ENCODE peak calls at places on chromosomes 16 and 17, in five cellular contexts. B, F, P, S and V are unnamed samples.

GRCh38 chr17:79852748-79853147 is 13.5 kb upstream of the CBX4 start:
- DNase-seq in F (no peak), S (peak; percentile 41), P (no peak), B (no peak), V (no peak)

GRCh38 chr16:30346286-30346685 is 8.8 kb downstream of the CD2BP2 start:
- DNase-seq in P (no peak), B (no peak), S (no peak), F (no peak), V (no peak)

GRCh38 chr17:50565559-50566350 is 5.2 kb downstream of the CACNA1G start:
- DNase-seq in B (no peak), S (peak; percentile 36), P (no peak), F (no peak), V (no peak)

GRCh38 chr17:78362671-78363070 is 2.8 kb upstream of the SOCS3 start:
- DNase-seq in B (no peak), P (no peak), S (no peak), F (no peak), V (no peak)

GRCh38 chr16:56363781-56364565 is 61.4 kb downstream of the AMFR start:
- DNase-seq in S (no peak), P (no peak), B (no peak), F (no peak), V (no peak)

GRCh38 chr16:88329726-88330700 is 52.7 kb upstream of the ZNF469 start:
- DNase-seq in P (no peak), B (no peak), S (no peak), F (no peak), V (no peak)

GRCh38 chr16:2429771-2430663 is 770 bp downstream of the CCNF start:
- DNase-seq in F (peak; percentile 36), S (no peak), B (no peak), P (peak; percentile 80), V (no peak)

GRCh38 chr17:18039535-18040286 is 503 bp downstream of the GID4 start:
- DNase-seq in B (no peak), F (peak; percentile 68), P (peak; percentile 87), S (no peak), V (peak; percentile 41)

GRCh38 chr17:43468746-43469544 is 14.8 kb upstream of the DHX8 start:
- DNase-seq in F (no peak), S (peak; percentile 100), P (no peak), B (no peak), V (no peak)

GRCh38 chr17:41710472-41711090 is 1.6 kb upstream of the GAST start:
- DNase-seq in B (no peak), P (no peak), S (peak; percentile 82), F (no peak), V (peak; percentile 65)

GRCh38 chr17:16250635-16251034 is 33.6 kb downstream of the PIGL start:
- DNase-seq in S (peak; percentile 25), B (no peak), P (no peak), F (no peak), V (no peak)

GRCh38 chr16:53904533-53904932 is 200.6 kb downstream of the FTO start:
- DNase-seq in B (no peak), F (no peak), S (no peak), P (no peak), V (no peak)

GRCh38 chr16:49542391-49542891 is 168.8 kb downstream of the C16orf78 start:
- DNase-seq in P (no peak), S (no peak), B (no peak), F (no peak), V (no peak)

GRCh38 chr17:60077672-60078519 is 825 bp downstream of the HEATR6 start:
- DNase-seq in B (no peak), F (no peak), P (no peak), S (no peak), V (peak; percentile 49)

GRCh38 chr16:58494981-58495860 is 4.7 kb upstream of the NDRG4 start:
- DNase-seq in S (peak; percentile 97), P (peak; percentile 86), B (no peak), F (peak; percentile 85), V (peak; percentile 94)

GRCh38 chr16:68083861-68084503 is 1.2 kb upstream of the NFATC3 start:
- DNase-seq in S (peak; percentile 49), P (no peak), B (no peak), F (peak; percentile 28), V (no peak)

GRCh38 chr16:57873218-57873617 is 70.9 kb upstream of the KIFC3 start:
- DNase-seq in S (no peak), P (no peak), F (no peak), B (no peak), V (no peak)

GRCh38 chr16:69848635-69849545 is 86.8 kb downstream of the WWP2 start:
- DNase-seq in B (peak; percentile 92), S (peak; percentile 92), F (peak; percentile 74), P (peak; percentile 95), V (no peak)

GRCh38 chr17:78765821-78766220 is 16.3 kb downstream of the CYTH1 start:
- DNase-seq in P (no peak), F (no peak), B (no peak), S (no peak), V (no peak)

GRCh38 chr17:66727634-66728570 is 107.0 kb upstream of the CACNG5 start:
- DNase-seq in P (peak; percentile 86), B (peak; percentile 55), S (peak; percentile 29), F (peak; percentile 73), V (peak; percentile 65)

GRCh38 chr17:8147805-8148404 is 4.3 kb downstream of the PER1 start:
- DNase-seq in S (no peak), P (no peak), F (no peak), B (no peak), V (no peak)

GRCh38 chr16:54633943-54634362 is 296.7 kb upstream of the IRX5 start:
- DNase-seq in P (no peak), S (peak; percentile 68), F (peak; percentile 44), B (no peak), V (no peak)